ENCODE peak calls at places on chromosomes 13 and 19, in four cellular contexts. H, B, C and V are unnamed samples.

GRCh38 chr13:51148952-51149573 is 38.0 kb upstream of the C13orf42 start:
- DNase-seq in C (peak; percentile 50), H (peak; percentile 47), B (peak; percentile 8), V (peak; percentile 58)

GRCh38 chr13:32639502-32640105 is 53.4 kb downstream of the PDS5B start:
- DNase-seq in B (peak; percentile 26), H (peak; percentile 50), C (peak; percentile 57), V (peak; percentile 64)

GRCh38 chr19:13788991-13789390 is 6.3 kb upstream of the ZSWIM4 start:
- DNase-seq in B (no peak), C (no peak), H (peak; percentile 91), V (peak; percentile 93)

GRCh38 chr19:21848706-21849105 is 12.7 kb upstream of the ZNF43 start:
- DNase-seq in B (peak; percentile 66), H (peak; percentile 61), C (peak; percentile 59), V (peak; percentile 74)

GRCh38 chr19:38059897-38060296 is 152.9 kb downstream of the SIPA1L3 start:
- DNase-seq in B (no peak), H (no peak), C (no peak), V (no peak)

GRCh38 chr13:31263346-31263745 is 63.6 kb downstream of the B3GLCT start:
- DNase-seq in B (no peak), H (no peak), C (no peak), V (no peak)

GRCh38 chr19:30020189-30020588 is 78.2 kb downstream of the URI1 start:
- DNase-seq in H (no peak), C (no peak), B (no peak), V (no peak)

GRCh38 chr19:10006335-10006708 is 4.0 kb downstream of the COL5A3 start:
- DNase-seq in C (no peak), H (peak; percentile 41), B (no peak), V (peak; percentile 47)

GRCh38 chr13:39036212-39036611 is 1.7 kb downstream of the PROSER1 start:
- DNase-seq in C (peak; percentile 26), B (peak; percentile 37), H (peak; percentile 12), V (peak; percentile 36)

GRCh38 chr19:15188851-15189250 is 11.9 kb downstream of the NOTCH3 start:
- DNase-seq in H (no peak), B (no peak), C (no peak), V (no peak)

GRCh38 chr13:95139186-95139585 is 162.1 kb downstream of the ABCC4 start:
- DNase-seq in C (no peak), H (no peak), B (no peak), V (no peak)

GRCh38 chr13:92221916-92222315 is 823.5 kb downstream of the GPC5 start:
- DNase-seq in C (no peak), H (no peak), B (no peak), V (no peak)

GRCh38 chr13:29654807-29655547 is 59.5 kb upstream of the SLC7A1 start:
- DNase-seq in B (peak; percentile 66), C (peak; percentile 17), H (peak; percentile 82), V (no peak)

GRCh38 chr19:58079792-58080191 is 18.2 kb downstream of the ZSCAN18 start:
- DNase-seq in H (no peak), B (no peak), C (no peak), V (no peak)

GRCh38 chr13:114109646-114110045 is 22.8 kb downstream of the RASA3 start:
- DNase-seq in B (no peak), C (no peak), H (no peak), V (no peak)

GRCh38 chr13:48976677-48977625 is 1.2 kb downstream of the FNDC3A start:
- DNase-seq in C (peak; percentile 3), B (no peak), H (peak; percentile 39), V (peak; percentile 44)

GRCh38 chr19:38831142-38831605 is 420 bp downstream of the ECH1 start:
- DNase-seq in H (peak; percentile 96), B (peak; percentile 86), C (peak; percentile 91), V (peak; percentile 98)

GRCh38 chr13:38002596-38002995 is 133.0 kb upstream of the TRPC4 start:
- DNase-seq in H (no peak), B (no peak), C (peak; percentile 6), V (no peak)

GRCh38 chr19:5447700-5448311 is 7.4 kb upstream of the ZNRF4 start:
- DNase-seq in B (no peak), H (peak; percentile 22), C (no peak), V (peak; percentile 39)

GRCh38 chr19:38654478-38655079 is 7.1 kb downstream of the ACTN4 start:
- DNase-seq in C (no peak), H (peak; percentile 42), B (no peak), V (peak; percentile 67)

GRCh38 chr13:57030671-57031070 is 110.0 kb upstream of the PRR20A start:
- DNase-seq in B (no peak), C (no peak), H (no peak), V (no peak)

GRCh38 chr13:75636339-75637095 is 387 bp downstream of the LMO7 start:
- DNase-seq in B (peak; percentile 57), H (no peak), C (peak; percentile 36), V (peak; percentile 39)

GRCh38 chr19:30529876-30530275 is 157.7 kb downstream of the ZNF536 start:
- DNase-seq in B (no peak), C (no peak), H (no peak), V (no peak)

GRCh38 chr13:94384217-94384905 is 95.1 kb downstream of the DCT start:
- DNase-seq in B (no peak), C (no peak), H (no peak), V (peak; percentile 10)

GRCh38 chr19:18867751-18868150 is 28.2 kb downstream of the CERS1 start:
- DNase-seq in C (no peak), B (no peak), H (no peak), V (no peak)

GRCh38 chr19:35088514-35088913 is 27.1 kb upstream of the FXYD3 start:
- DNase-seq in B (peak; percentile 81), H (peak; percentile 80), C (peak; percentile 55), V (peak; percentile 88)

GRCh38 chr13:77417897-77418296 is 91.0 kb upstream of the MYCBP2 start:
- DNase-seq in B (no peak), H (no peak), C (peak; percentile 59), V (no peak)

GRCh38 chr19:49106648-49107135 is 7.5 kb upstream of the LIN7B start:
- DNase-seq in C (peak; percentile 57), B (peak; percentile 32), H (no peak), V (peak; percentile 41)

GRCh38 chr13:89923052-89923451 is 1424.4 kb upstream of the MIR17HG start:
- DNase-seq in C (peak; percentile 2), B (no peak), H (no peak), V (peak; percentile 0)

GRCh38 chr13:113353254-113353653 is 10.7 kb downstream of the GRTP1 start:
- DNase-seq in H (no peak), C (no peak), B (no peak), V (no peak)

GRCh38 chr13:35978607-35979316 is 152.4 kb downstream of the DCLK1 start:
- DNase-seq in B (peak; percentile 49), H (peak; percentile 47), C (peak; percentile 72), V (peak; percentile 60)

GRCh38 chr19:17504456-17504855 is 7.0 kb upstream of the PGLS start:
- DNase-seq in B (no peak), H (no peak), C (no peak), V (no peak)

GRCh38 chr19:17504030-17504429 is 7.4 kb upstream of the PGLS start:
- DNase-seq in B (no peak), C (no peak), H (no peak), V (no peak)

GRCh38 chr19:17503240-17503639 is 8.2 kb upstream of the PGLS start:
- DNase-seq in C (no peak), B (no peak), H (no peak), V (no peak)

GRCh38 chr19:17506745-17507144 is 4.7 kb upstream of the PGLS start:
- DNase-seq in B (no peak), H (no peak), C (no peak), V (no peak)

GRCh38 chr19:17505218-17505617 is 6.2 kb upstream of the PGLS start:
- DNase-seq in C (no peak), B (no peak), H (no peak), V (no peak)
- H3K9ac ChIP-seq in C (no peak overlapping the region), B (no peak overlapping the region), H (no peak overlapping the region), V (no peak overlapping the region)

GRCh38 chr13:79062291-79062690 is 343.8 kb downstream of the RBM26 start:
- DNase-seq in B (no peak), H (no peak), C (no peak), V (no peak)
- TF ChIP-seq CTCF in B (no peak), H (no peak), C (no peak), V (no peak)

GRCh38 chr19:16244091-16244490 is 46.4 kb downstream of the AP1M1 start:
- DNase-seq in C (no peak), B (no peak), H (no peak), V (peak; percentile 15)

GRCh38 chr19:16252459-16253205 is 54.9 kb downstream of the AP1M1 start:
- DNase-seq in H (no peak), C (no peak), B (no peak), V (no peak)

GRCh38 chr19:16249826-16250434 is 52.2 kb downstream of the AP1M1 start:
- DNase-seq in H (peak; percentile 17), B (no peak), C (no peak), V (peak; percentile 16)

GRCh38 chr19:16248380-16249023 is 50.8 kb downstream of the AP1M1 start:
- DNase-seq in H (no peak), B (no peak), C (no peak), V (no peak)

GRCh38 chr19:16247353-16248182 is 49.9 kb downstream of the AP1M1 start:
- DNase-seq in C (peak; percentile 87), H (peak; percentile 32), B (peak; percentile 48), V (peak; percentile 47)
- TF ChIP-seq EZH2 in C (no peak), H (no peak), B (no peak), V (no peak)

GRCh38 chr13:26698392-26699196 is 62.0 kb downstream of the GPR12 start:
- DNase-seq in B (peak; percentile 69), H (peak; percentile 46), C (peak; percentile 86), V (peak; percentile 65)
- H3K9ac ChIP-seq in B (no peak overlapping the region), H (peak overlapping the region; percentile 39), C (no peak overlapping the region), V (no peak overlapping the region)